ENCODE peak calls at places on chromosomes 2 and 18, in four cellular contexts. P is CD4-positive, CD25-positive, alpha-beta regulatory T cell; C is mucosa of descending colon; U is right atrium auricular region. Q is an unnamed sample. For H3K4me1 and H3K9me3, the result is how much of the 10 kb centered on the place peaks cover.

GRCh38 chr2:56170988-56171387 is 12.8 kb upstream of the CCDC85A start:
- DNase-seq in P (no peak), C (no peak), U (no peak), Q (no peak)

GRCh38 chr18:59180150-59180845 is 39.7 kb upstream of the GRP start:
- DNase-seq in P (no peak), C (no peak), U (no peak), Q (no peak)

GRCh38 chr2:200168641-200169265 is 137.7 kb upstream of the SPATS2L start:
- DNase-seq in P (no peak), C (no peak), U (no peak), Q (no peak)

GRCh38 chr2:113877651-113878594 is 12.0 kb upstream of the ACTR3 start:
- DNase-seq in P (no peak), C (peak), U (no peak), Q (no peak)

GRCh38 chr2:86787701-86788100 is 3.0 kb downstream of the CD8A start:
- DNase-seq in P (no peak), C (no peak), U (no peak), Q (peak)

GRCh38 chr2:144277622-144278354 is 242.1 kb downstream of the ZEB2 start:
- DNase-seq in P (no peak), C (no peak), U (no peak), Q (no peak)

GRCh38 chr2:236180831-236181453 is 12.8 kb upstream of the GBX2 start:
- DNase-seq in P (no peak), C (peak), U (no peak), Q (peak)

GRCh38 chr2:238868067-238868524 is 20.2 kb downstream of the TWIST2 start:
- DNase-seq in P (no peak), C (no peak), U (peak), Q (no peak)

GRCh38 chr2:3487432-3487831 is 31.9 kb downstream of the ADI1 start:
- DNase-seq in P (no peak), C (no peak), U (no peak), Q (no peak)

GRCh38 chr18:76765649-76766048 is 56.7 kb upstream of the ZNF236 start:
- DNase-seq in P (no peak), C (no peak), U (no peak), Q (no peak)

GRCh38 chr2:223954401-223954800 is 2.9 kb upstream of the MRPL44 start:
- DNase-seq in P (no peak), C (no peak), U (no peak), Q (no peak)

GRCh38 chr2:129829577-129829976 is 149.9 kb upstream of the RAB6C start:
- DNase-seq in P (no peak), C (no peak), U (no peak), Q (no peak)

GRCh38 chr2:195304310-195304709 is 352.7 kb upstream of the SLC39A10 start:
- DNase-seq in P (no peak), C (no peak), U (no peak), Q (no peak)

GRCh38 chr2:152456262-152456661 is 121.3 kb downstream of the FMNL2 start:
- DNase-seq in P (no peak), C (no peak), U (no peak), Q (no peak)

GRCh38 chr2:53913721-53914120 is 54.0 kb upstream of the GPR75 start:
- DNase-seq in P (peak), C (no peak), U (no peak), Q (no peak)

GRCh38 chr18:2180586-2180985 is 390.7 kb downstream of the METTL4 start:
- DNase-seq in P (no peak), C (no peak), U (no peak), Q (no peak)

GRCh38 chr2:189641565-189641964 is 19.7 kb upstream of the ASNSD1 start:
- DNase-seq in P (no peak), C (no peak), U (no peak), Q (no peak)

GRCh38 chr18:23967321-23968089 is 47.0 kb upstream of the TTC39C start:
- DNase-seq in P (no peak), C (peak), U (no peak), Q (no peak)

GRCh38 chr18:68549257-68549871 is 165.5 kb downstream of the TMX3 start:
- DNase-seq in P (no peak), C (no peak), U (no peak), Q (no peak)

GRCh38 chr18:45528712-45529336 is 86.5 kb upstream of the SLC14A2 start:
- DNase-seq in P (no peak), C (no peak), U (no peak), Q (no peak)

GRCh38 chr18:58189008-58189407 is 145.0 kb downstream of the NEDD4L start:
- DNase-seq in P (no peak), C (no peak), U (no peak), Q (no peak)

GRCh38 chr2:237159006-237159897 is 73.6 kb downstream of the COPS8 start:
- DNase-seq in P (peak), C (no peak), U (no peak), Q (no peak)

GRCh38 chr2:42792583-42793313 is at the start of gene HAAO:
- DNase-seq in P (no peak), C (no peak), U (no peak), Q (peak)

GRCh38 chr18:62881509-62882016 is 166.2 kb downstream of the PHLPP1 start:
- DNase-seq in P (no peak), C (no peak), U (peak), Q (no peak)

GRCh38 chr2:195648780-195649179 is 8.2 kb upstream of the SLC39A10 start:
- DNase-seq in P (no peak), C (no peak), U (no peak), Q (no peak)

GRCh38 chr2:133324150-133324561 is 244.1 kb downstream of the NCKAP5 start:
- DNase-seq in P (no peak), C (no peak), U (no peak), Q (no peak)

GRCh38 chr2:28516950-28517349 is 21.1 kb downstream of the PLB1 start:
- DNase-seq in P (no peak), C (no peak), U (no peak), Q (no peak)

GRCh38 chr2:110667061-110667460 is 10.8 kb downstream of the BUB1 start:
- DNase-seq in P (no peak), C (no peak), U (no peak), Q (no peak)

GRCh38 chr18:40980171-40980570 is 974.9 kb upstream of the PIK3C3 start:
- DNase-seq in P (no peak), C (no peak), U (no peak), Q (no peak)

GRCh38 chr2:109032229-109032800 is 43.3 kb upstream of the EDAR start:
- DNase-seq in P (no peak), C (no peak), U (no peak), Q (no peak)

GRCh38 chr2:53575606-53576360 is 191.8 kb upstream of the CHAC2 start:
- DNase-seq in P (no peak), C (no peak), U (no peak), Q (peak)

GRCh38 chr2:177165103-177165583 is 47.5 kb upstream of the HNRNPA3 start:
- DNase-seq in P (no peak), C (peak), U (peak), Q (peak)

GRCh38 chr2:38120829-38121228 is 44.9 kb upstream of the CYP1B1 start:
- DNase-seq in P (no peak), C (no peak), U (no peak), Q (no peak)

GRCh38 chr2:111161971-111162370 is 41.3 kb downstream of the BCL2L11 start:
- DNase-seq in P (no peak), C (peak), U (no peak), Q (peak)

GRCh38 chr2:156883828-156884615 is 373.5 kb upstream of the GALNT5 start:
- DNase-seq in P (no peak), C (no peak), U (no peak), Q (no peak)

GRCh38 chr2:144519934-144520717 is at the start of gene ZEB2:
- DNase-seq in P (no peak), C (peak), U (peak), Q (peak)

GRCh38 chr18:37565138-37565984 is at the start of gene CELF4:
- DNase-seq in P (no peak), C (no peak), U (no peak), Q (no peak)

GRCh38 chr18:23701017-23701416 is 11.8 kb downstream of the LAMA3 start:
- DNase-seq in P (no peak), C (no peak), U (no peak), Q (no peak)

GRCh38 chr2:15918761-15919356 is 21.5 kb upstream of the MYCN start:
- DNase-seq in P (no peak), C (no peak), U (no peak), Q (no peak)

GRCh38 chr2:15920696-15921095 is 19.7 kb upstream of the MYCN start:
- DNase-seq in P (no peak), C (no peak), U (no peak), Q (no peak)

GRCh38 chr2:15923597-15923996 is 16.8 kb upstream of the MYCN start:
- DNase-seq in P (no peak), C (no peak), U (no peak), Q (no peak)

GRCh38 chr2:15916336-15916735 is 24.0 kb upstream of the MYCN start:
- DNase-seq in P (no peak), C (no peak), U (no peak), Q (no peak)

GRCh38 chr2:15919716-15920444 is 20.5 kb upstream of the MYCN start:
- DNase-seq in P (no peak), C (no peak), U (no peak), Q (no peak)
- H3K4me1 ChIP-seq in P (under half), C (under half), U (under half), Q (under half)

DNA sequence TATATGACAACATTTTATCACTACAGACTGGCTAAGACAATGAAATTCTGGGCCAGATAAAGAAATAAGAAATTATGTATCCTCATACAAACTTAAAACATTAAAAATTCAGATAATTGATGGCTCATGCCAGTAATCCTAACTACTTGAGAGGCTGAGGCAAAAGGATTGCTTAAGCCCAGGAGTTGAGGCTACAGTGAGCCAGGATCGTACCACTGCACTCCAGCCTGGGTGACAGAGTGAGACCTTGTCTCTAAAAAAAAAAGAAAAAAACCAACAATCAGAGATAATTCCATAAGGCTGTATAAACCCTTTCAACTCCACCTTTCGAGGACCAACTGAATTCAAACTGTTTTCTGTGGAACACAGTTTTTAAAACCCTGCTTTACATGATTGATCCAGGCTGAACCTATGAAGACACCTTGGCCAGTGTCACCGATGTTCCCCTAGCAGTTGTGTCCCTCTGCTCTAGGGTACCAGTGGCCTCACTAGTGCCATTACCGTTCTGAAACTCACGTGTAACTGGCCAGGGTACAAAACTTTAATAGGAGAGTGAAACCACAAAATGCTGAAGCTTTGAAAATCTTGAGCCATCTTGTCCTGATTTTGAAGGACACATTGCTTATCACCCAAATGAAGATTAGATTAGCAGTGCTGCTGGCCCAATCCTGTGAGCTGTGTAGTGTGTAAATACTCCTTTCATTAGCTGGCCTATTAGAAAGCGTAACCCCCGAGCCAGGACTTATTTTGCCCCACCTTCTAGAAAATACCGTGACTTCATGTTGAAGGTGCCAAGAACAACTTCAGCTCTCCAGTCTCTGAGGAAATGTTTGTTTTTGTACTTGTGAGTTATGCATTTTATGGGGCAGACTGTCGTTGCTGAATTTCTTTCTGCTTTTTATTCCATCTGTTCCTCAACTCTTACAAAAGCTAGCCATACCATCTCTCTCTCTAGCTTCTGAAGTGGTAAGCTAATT is 148.0 kb upstream of the MAP3K20 start:
- DNase-seq in P (no peak), C (no peak), U (peak), Q (peak)
- H3K4me3 ChIP-seq in P (no peak), C (no peak), U (no peak), Q (peak)

DNA sequence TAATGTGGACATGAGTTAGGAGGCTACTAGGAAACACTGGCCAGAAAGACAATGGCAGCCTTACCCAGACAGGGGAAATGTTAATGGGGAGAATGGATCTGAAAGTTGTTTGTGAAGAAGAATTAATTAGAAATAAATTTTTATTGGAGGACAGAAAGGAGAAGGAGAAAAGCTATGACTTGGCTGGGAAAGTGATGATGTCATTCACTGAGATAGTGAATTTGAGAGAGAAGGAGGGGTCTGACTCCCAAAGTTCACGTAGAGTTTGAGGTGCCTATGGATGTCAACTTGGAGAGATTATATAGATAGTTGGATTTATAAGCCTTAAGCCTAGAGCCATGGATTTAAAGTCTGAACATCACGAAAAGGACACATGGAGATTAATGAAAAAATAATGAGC is 144.6 kb upstream of the ZNF521 start:
- DNase-seq in P (no peak), C (no peak), U (no peak), Q (no peak)
- H3K9me3 ChIP-seq in P (under half), C (under half), U (under half), Q (under half)

GRCh38 chr2:222909276-222909675 is 48.4 kb downstream of the ACSL3 start:
- DNase-seq in P (no peak), C (no peak), U (no peak), Q (no peak)
- H3K4me1 ChIP-seq in P (under half), C (under half), U (under half), Q (under half)

GRCh38 chr2:233048569-233049193 is 11.5 kb upstream of the INPP5D start:
- DNase-seq in P (no peak), C (no peak), U (no peak), Q (no peak)
- H3K4me3 ChIP-seq in P (no peak), C (no peak), U (no peak), Q (no peak)

Q was measured in right cardiac atrium.